ENCODE peak calls at places on chromosomes 12 and 14, in ten cellular contexts. R, J, L, M, X, C, O, K, T and B are unnamed samples.

GRCh38 chr14:21711360-21711961 is 37.8 kb upstream of the OR4E1 start:
- DNase-seq in R (no peak), J (no peak), L (peak), M (no peak), X (peak), C (peak), O (peak), K (peak), T (peak), B (peak)

GRCh38 chr12:52168019-52168717 is 23.6 kb downstream of the KRT80 start:
- DNase-seq in R (no peak), J (no peak), L (peak), M (no peak), X (no peak), C (peak), O (no peak), K (no peak), T (no peak), B (no peak)

GRCh38 chr14:77498120-77498979 is at the start of gene ISM2:
- DNase-seq in R (peak), J (no peak), L (peak), M (no peak), X (peak), C (peak), O (no peak), K (peak), T (peak), B (no peak)

GRCh38 chr12:75881910-75882309 is 149.7 kb downstream of the PHLDA1 start:
- DNase-seq in R (no peak), J (no peak), L (no peak), M (no peak), X (no peak), C (no peak), O (no peak), K (no peak), T (no peak), B (no peak)

GRCh38 chr12:124507188-124508109 is 60.0 kb downstream of the NCOR2 start:
- DNase-seq in R (no peak), J (peak), L (peak), M (no peak), X (no peak), C (no peak), O (no peak), K (no peak), T (no peak), B (no peak)

GRCh38 chr14:68729556-68729955 is 63.3 kb downstream of the ZFP36L1 start:
- DNase-seq in R (no peak), J (no peak), L (no peak), M (no peak), X (no peak), C (no peak), O (no peak), K (no peak), T (no peak), B (peak)

GRCh38 chr12:6963016-6963731 is 7.3 kb downstream of the PHB2 start:
- DNase-seq in R (no peak), J (no peak), L (no peak), M (peak), X (peak), C (no peak), O (peak), K (peak), T (peak), B (peak)

GRCh38 chr12:117140397-117141096 is 41.3 kb upstream of the TESC start:
- DNase-seq in R (no peak), J (no peak), L (no peak), M (no peak), X (peak), C (no peak), O (no peak), K (peak), T (peak), B (no peak)

GRCh38 chr12:131486831-131487230 is 224.1 kb upstream of the SFSWAP start:
- DNase-seq in R (no peak), J (no peak), L (no peak), M (no peak), X (no peak), C (no peak), O (no peak), K (no peak), T (no peak), B (no peak)

GRCh38 chr14:52694761-52695480 is 437 bp downstream of the ERO1A start:
- DNase-seq in R (peak), J (no peak), L (peak), M (no peak), X (peak), C (peak), O (no peak), K (peak), T (peak), B (peak)

GRCh38 chr14:63642656-63643382 is 1.1 kb upstream of the WDR89 start:
- DNase-seq in R (no peak), J (no peak), L (no peak), M (no peak), X (no peak), C (no peak), O (no peak), K (no peak), T (no peak), B (no peak)

GRCh38 chr12:13154027-13154538 is 42.4 kb upstream of the EMP1 start:
- DNase-seq in R (no peak), J (no peak), L (peak), M (no peak), X (no peak), C (no peak), O (no peak), K (no peak), T (no peak), B (no peak)

GRCh38 chr14:99732436-99733220 is 48.5 kb downstream of the CYP46A1 start:
- DNase-seq in R (peak), J (peak), L (no peak), M (peak), X (peak), C (no peak), O (no peak), K (peak), T (no peak), B (no peak)

GRCh38 chr14:26621366-26621765 is 23.5 kb upstream of the NOVA1 start:
- DNase-seq in R (no peak), J (no peak), L (peak), M (no peak), X (no peak), C (no peak), O (no peak), K (no peak), T (no peak), B (no peak)
- H3K4me3 ChIP-seq in R (no peak), J (no peak), L (no peak), M (no peak), X (no peak), C (no peak), O (no peak), K (no peak), T (no peak), B (no peak)

GRCh38 chr14:28777773-28778606 is 11.4 kb downstream of the FOXG1 start:
- DNase-seq in R (no peak), J (no peak), L (no peak), M (no peak), X (no peak), C (no peak), O (no peak), K (no peak), T (no peak), B (no peak)
- H3K4me3 ChIP-seq in R (no peak), J (no peak), L (no peak), M (no peak), X (no peak), C (no peak), O (no peak), K (no peak), T (no peak), B (no peak)

DNA sequence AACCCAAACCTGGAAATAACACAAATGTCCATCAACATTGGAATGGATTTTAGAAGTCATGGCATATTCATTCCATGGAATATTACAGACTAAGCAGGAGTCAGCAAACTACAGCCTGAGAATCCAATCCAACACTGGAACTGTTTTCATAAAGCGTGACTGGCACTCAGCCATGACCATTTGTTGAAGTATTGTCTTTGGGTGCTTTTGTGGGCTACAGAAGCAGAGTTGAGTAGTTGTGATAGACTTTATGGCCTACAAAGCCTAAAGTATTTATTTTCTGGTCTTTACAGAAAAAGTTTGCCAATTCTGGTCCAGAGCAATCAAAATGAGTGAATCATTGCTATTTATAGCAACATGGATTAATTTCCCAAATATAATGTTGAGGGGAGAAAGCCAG is 34.5 kb upstream of the FRS2 start:
- DNase-seq in R (no peak), J (no peak), L (peak), M (no peak), X (no peak), C (no peak), O (no peak), K (no peak), T (no peak), B (no peak)
- H3K4me3 ChIP-seq in R (no peak), J (no peak), L (no peak), M (no peak), X (no peak), C (no peak), O (no peak), K (no peak), T (no peak), B (no peak)

GRCh38 chr12:104672096-104672445 is 215.3 kb downstream of the CHST11 start:
- DNase-seq in R (no peak), J (no peak), L (no peak), M (no peak), X (no peak), C (no peak), O (no peak), K (no peak), T (no peak), B (no peak)
- H3K4me3 ChIP-seq in R (no peak), J (no peak), L (no peak), M (peak), X (no peak), C (no peak), O (peak), K (no peak), T (no peak), B (no peak)

GRCh38 chr14:83290447-83290846 is 1756.8 kb upstream of the SEL1L start:
- DNase-seq in R (no peak), J (no peak), L (no peak), M (no peak), X (no peak), C (no peak), O (no peak), K (no peak), T (no peak), B (no peak)
- H3K4me3 ChIP-seq in R (no peak), J (no peak), L (no peak), M (no peak), X (no peak), C (no peak), O (no peak), K (no peak), T (no peak), B (no peak)

DNA sequence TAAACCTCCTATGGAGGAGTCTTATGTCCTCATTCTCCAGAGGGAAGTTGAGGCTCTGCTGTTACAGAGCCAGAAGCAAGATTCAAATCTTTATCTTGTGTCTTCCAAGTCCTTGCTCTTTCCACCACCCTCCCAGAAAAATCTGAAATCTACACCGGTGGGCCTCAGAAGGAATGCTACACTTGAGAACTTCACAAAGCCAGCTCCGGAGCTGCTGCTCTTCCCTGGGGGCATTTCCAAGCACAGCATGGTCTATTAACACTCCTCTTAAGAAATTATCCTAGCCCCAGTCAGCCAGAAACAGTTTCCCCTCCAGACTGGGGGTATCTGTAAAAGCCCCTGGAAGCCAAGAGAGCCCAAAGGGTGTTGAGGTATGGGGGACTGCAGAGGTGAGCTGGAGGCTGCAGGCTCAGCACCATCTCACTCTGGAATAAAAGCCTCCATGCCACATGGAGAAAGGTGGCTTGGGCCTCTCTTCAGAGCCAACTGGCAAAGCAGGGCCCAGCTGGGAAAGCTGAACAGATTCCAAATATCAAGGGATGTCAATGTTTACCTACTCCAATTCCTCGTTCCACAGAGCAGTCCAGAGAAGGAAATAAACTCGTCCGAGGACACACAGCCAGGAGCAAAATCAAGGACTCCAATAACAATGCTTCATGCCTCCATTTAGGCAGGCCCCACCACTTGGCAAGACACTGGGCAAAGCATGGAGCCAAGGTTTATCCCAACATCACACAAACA is 36.1 kb upstream of the PNMA1 start:
- DNase-seq in R (no peak), J (no peak), L (no peak), M (peak), X (no peak), C (no peak), O (no peak), K (peak), T (peak), B (peak)
- H3K4me3 ChIP-seq in R (no peak), J (no peak), L (no peak), M (no peak), X (no peak), C (no peak), O (no peak), K (no peak), T (no peak), B (no peak)

DNA sequence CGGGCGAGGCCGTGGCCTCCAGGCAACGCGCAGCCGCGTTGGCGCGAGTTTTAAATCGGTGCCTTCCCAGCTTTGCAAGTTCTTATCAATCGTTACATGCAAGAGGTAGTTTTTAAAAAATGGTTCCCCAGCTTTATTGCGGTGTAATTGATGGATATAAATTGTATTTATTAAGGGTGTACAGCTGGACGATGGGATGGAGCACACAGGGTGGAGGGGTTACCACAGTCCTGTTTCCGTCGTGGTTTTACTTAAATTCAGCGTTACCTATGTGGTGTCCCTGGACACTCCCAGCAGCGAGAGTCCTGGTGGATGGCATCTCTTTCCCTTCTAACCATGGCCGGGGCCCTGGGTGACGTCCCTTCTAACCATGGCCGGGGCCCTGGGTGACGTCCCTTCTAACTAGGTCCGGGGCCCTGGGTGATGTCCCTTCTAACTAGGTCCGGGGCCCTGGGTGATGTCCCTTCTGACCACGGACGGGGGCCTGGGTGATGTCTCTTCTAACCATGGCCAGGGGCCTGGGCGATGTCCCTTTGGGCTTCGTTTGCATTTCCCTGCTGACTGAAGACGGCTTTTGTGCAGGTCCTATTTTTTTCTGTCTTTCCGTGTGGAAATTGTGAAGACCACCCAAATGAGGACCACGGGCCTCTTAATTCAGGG is 97.9 kb downstream of the TNFAIP2 start:
- DNase-seq in R (no peak), J (no peak), L (no peak), M (no peak), X (no peak), C (no peak), O (no peak), K (no peak), T (no peak), B (no peak)
- H3K4me3 ChIP-seq in R (no peak), J (no peak), L (no peak), M (peak), X (no peak), C (peak), O (no peak), K (no peak), T (peak), B (peak)